ENCODE peak calls at places on chromosomes 3 and 15, in five cellular contexts. O, Y, C, L and W are unnamed samples.
A peak's percentile ranks its signal among the peaks of the same experiment; 100 is the strongest.

GRCh38 chr3:157347577-157348303 is 88.9 kb upstream of the PTX3 start:
- DNase-seq in L (no peak), C (no peak), Y (no peak), O (peak; percentile 46), W (no peak)

GRCh38 chr3:171807806-171808205 is 2.5 kb downstream of the PLD1 start:
- DNase-seq in L (no peak), C (no peak), O (no peak), Y (no peak), W (no peak)

GRCh38 chr15:85785887-85786777 is 8.6 kb downstream of the KLHL25 start:
- DNase-seq in Y (peak; percentile 83), C (no peak), O (peak; percentile 76), L (no peak), W (no peak)

GRCh38 chr3:133896002-133896761 is 500 bp upstream of the RAB6B start:
- DNase-seq in C (no peak), O (no peak), Y (no peak), L (no peak), W (no peak)

GRCh38 chr3:23931597-23931996 is 13.5 kb upstream of the NR1D2 start:
- DNase-seq in L (no peak), O (no peak), C (no peak), Y (no peak), W (no peak)

GRCh38 chr15:33013827-33014445 is 180.6 kb downstream of the FMN1 start:
- DNase-seq in O (no peak), L (no peak), C (no peak), Y (peak; percentile 75), W (no peak)

GRCh38 chr3:158809642-158810041 is 7.8 kb downstream of the MFSD1 start:
- DNase-seq in Y (no peak), L (no peak), O (no peak), C (no peak), W (no peak)

GRCh38 chr3:188211476-188211875 is 57.5 kb downstream of the LPP start:
- DNase-seq in L (no peak), Y (no peak), C (peak; percentile 83), O (no peak), W (peak; percentile 80)

GRCh38 chr15:45346381-45346780 is 32.0 kb downstream of the GATM start:
- DNase-seq in C (no peak), L (no peak), O (no peak), Y (no peak), W (no peak)

GRCh38 chr15:101242160-101242998 is 9.5 kb downstream of the CHSY1 start:
- DNase-seq in Y (no peak), C (no peak), O (no peak), L (no peak), W (peak; percentile 64)

GRCh38 chr3:15903164-15903563 is 105.4 kb upstream of the ANKRD28 start:
- DNase-seq in C (peak; percentile 83), Y (no peak), O (peak; percentile 78), L (no peak), W (peak; percentile 31)

GRCh38 chr3:110414851-110415250 is 656.8 kb upstream of the NECTIN3 start:
- DNase-seq in C (no peak), O (no peak), L (no peak), Y (peak; percentile 18), W (no peak)

GRCh38 chr3:85933326-85933725 is 974.5 kb downstream of the CADM2 start:
- DNase-seq in C (no peak), L (no peak), O (no peak), Y (no peak), W (no peak)

GRCh38 chr3:108970561-108970960 is 16.9 kb upstream of the GUCA1C start:
- DNase-seq in L (no peak), Y (no peak), C (no peak), O (no peak), W (no peak)

GRCh38 chr3:4943553-4943952 is 35.7 kb upstream of the BHLHE40 start:
- DNase-seq in Y (peak; percentile 45), L (no peak), O (no peak), C (no peak), W (no peak)
- TF ChIP-seq CTCF in Y (no peak), L (peak; percentile 58), O (no peak), C (peak; percentile 24), W (no peak)

GRCh38 chr3:30135190-30135589 is 471.2 kb upstream of the TGFBR2 start:
- DNase-seq in C (no peak), L (no peak), Y (peak; percentile 4), O (no peak), W (no peak)
- TF ChIP-seq CTCF in C (no peak), L (no peak), Y (peak; percentile 66), O (no peak), W (no peak)

DNA sequence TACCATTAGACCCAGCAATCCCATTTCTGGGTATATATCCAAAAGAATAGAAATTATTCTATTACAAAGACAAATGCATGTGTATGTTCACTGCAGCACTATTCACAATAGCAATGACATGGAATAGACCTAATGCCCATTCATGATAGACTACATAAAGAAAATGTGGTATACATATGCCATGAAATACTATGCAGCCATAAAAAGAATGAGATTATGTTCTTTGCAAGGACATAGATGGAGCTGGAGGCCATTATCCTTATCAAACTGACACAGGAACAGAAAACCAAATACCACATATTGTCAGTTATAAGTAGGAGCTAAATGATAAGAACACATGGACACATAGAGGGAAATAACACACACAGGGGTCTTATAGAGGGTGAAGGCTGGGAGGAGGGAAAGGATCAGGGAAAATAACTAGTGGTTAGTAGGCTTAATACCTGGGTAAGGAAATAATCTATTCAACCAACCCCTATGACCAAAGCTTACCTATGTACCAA is 366.8 kb downstream of the EDEM1 start:
- DNase-seq in L (no peak), Y (no peak), O (no peak), C (no peak), W (no peak)
- TF ChIP-seq CTCF in L (no peak), Y (no peak), O (no peak), C (no peak), W (no peak)

GRCh38 chr15:84783493-84784251 is 33.5 kb upstream of the ALPK3 start:
- DNase-seq in Y (no peak), O (no peak), C (no peak), L (no peak), W (no peak)
- TF ChIP-seq CTCF in Y (no peak), O (no peak), C (no peak), L (no peak), W (no peak)

GRCh38 chr3:87792532-87793321 is 266.1 kb downstream of the CGGBP1 start:
- DNase-seq in C (no peak), L (peak; percentile 68), Y (peak; percentile 20), O (peak; percentile 16), W (no peak)
- TF ChIP-seq CTCF in C (no peak), L (peak; percentile 48), Y (peak; percentile 33), O (no peak), W (no peak)

GRCh38 chr15:47402829-47403228 is 314.5 kb upstream of the SEMA6D start:
- DNase-seq in L (no peak), C (no peak), Y (no peak), O (no peak), W (no peak)

GRCh38 chr15:47407692-47408091 is 309.6 kb upstream of the SEMA6D start:
- DNase-seq in O (no peak), C (no peak), L (no peak), Y (no peak), W (no peak)

GRCh38 chr15:47401427-47401826 is 315.9 kb upstream of the SEMA6D start:
- DNase-seq in C (no peak), Y (no peak), L (no peak), O (no peak), W (no peak)

GRCh38 chr15:47405768-47406167 is 311.5 kb upstream of the SEMA6D start:
- DNase-seq in O (no peak), L (no peak), Y (no peak), C (no peak), W (no peak)

DNA sequence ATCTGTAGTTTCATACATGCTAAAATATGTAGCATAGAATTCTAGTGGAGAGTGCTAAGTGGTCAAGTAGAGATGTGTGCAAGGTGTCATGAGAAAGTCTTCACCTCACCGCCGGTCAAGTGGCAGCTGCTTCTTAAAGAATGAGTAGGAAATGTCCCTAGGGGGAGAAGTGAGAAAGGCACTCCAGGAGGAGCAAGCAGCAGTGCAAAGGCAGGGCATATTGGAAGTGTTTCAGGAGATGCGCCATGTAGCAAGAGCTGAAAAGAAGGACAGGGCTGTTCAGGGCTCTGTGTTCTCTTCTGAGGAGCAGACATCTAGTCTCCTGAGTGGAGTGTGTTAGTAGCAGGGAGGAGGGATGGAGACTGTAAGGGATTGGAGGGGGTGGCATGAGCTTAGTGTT is 312.4 kb upstream of the SEMA6D start:
- DNase-seq in O (no peak), Y (no peak), L (no peak), C (no peak), W (no peak)
- TF ChIP-seq CTCF in O (no peak), Y (no peak), L (no peak), C (no peak), W (no peak)

DNA sequence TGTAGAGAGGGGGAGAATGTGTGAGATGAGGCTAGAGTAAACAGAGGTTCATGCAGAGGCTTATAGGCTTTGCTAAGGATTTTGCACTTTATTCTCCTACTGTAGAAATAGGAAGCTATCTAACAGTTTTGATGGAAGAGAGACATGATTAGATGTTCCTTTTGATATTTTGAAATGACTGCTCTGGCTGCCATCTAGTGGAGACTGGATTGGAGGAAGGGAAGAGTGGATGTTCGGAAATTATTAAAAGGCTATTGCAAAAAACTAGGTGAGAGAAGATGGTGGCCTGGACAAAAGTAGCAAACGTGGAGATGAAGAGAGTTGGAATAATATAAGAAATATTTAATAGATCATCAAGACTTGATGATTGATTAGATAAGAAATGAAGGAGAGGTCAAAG is 42.2 kb downstream of the SYN2 start:
- DNase-seq in O (no peak), C (no peak), Y (peak; percentile 11), L (no peak), W (no peak)
- TF ChIP-seq CTCF in O (no peak), C (no peak), Y (peak; percentile 52), L (peak; percentile 63), W (no peak)

GRCh38 chr3:55571216-55571813 is 84.2 kb upstream of the WNT5A start:
- DNase-seq in L (no peak), C (no peak), Y (no peak), O (no peak), W (no peak)

GRCh38 chr3:55572816-55573215 is 85.7 kb upstream of the WNT5A start:
- DNase-seq in L (no peak), Y (no peak), O (no peak), C (no peak), W (no peak)

GRCh38 chr3:55570361-55570760 is 83.3 kb upstream of the WNT5A start:
- DNase-seq in Y (no peak), L (no peak), O (no peak), C (peak; percentile 22), W (no peak)

GRCh38 chr3:55574671-55575070 is 87.6 kb upstream of the WNT5A start:
- DNase-seq in C (peak; percentile 13), L (no peak), Y (no peak), O (no peak), W (no peak)

DNA sequence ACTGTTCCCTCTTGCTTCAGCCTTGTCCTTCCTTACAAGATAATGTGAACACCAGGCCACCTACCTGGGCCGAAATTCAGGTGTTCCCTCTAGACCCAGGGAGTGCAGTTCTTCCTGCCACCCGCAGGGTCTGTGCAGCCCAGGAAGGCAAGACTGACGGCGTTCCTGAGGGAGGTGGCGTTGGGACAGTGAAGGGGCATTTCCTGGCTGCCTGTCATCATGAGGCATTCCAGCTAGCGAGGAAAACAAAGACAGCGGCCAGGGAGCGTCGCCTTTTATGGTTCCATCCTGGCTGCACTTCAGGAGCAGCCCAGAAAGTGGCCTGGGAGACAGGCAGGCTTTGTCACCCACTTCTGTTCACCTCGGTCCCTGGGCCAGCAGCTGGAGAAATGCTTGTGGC is 84.8 kb upstream of the WNT5A start:
- DNase-seq in Y (no peak), C (peak; percentile 75), O (peak; percentile 55), L (no peak), W (no peak)
- TF ChIP-seq CTCF in Y (no peak), C (peak; percentile 39), O (no peak), L (peak; percentile 64), W (no peak)